ENCODE peak calls at places on chromosomes 3 and 15, in nine cellular contexts. One of them, this sample, is unnamed.

GRCh38 chr3:56800373-56801150 is 1.2 kb downstream of the ARHGEF3 start:
- DNase-seq in A549: no peak
- DNase-seq in transverse colon: peak; percentile 45
- DNase-seq in IMR-90: no peak
- DNase-seq in heart left ventricle: no peak
- DNase-seq in adrenal gland: peak; percentile 66
- DNase-seq in testis: no peak
- DNase-seq in esophagus muscularis mucosa: no peak
- DNase-seq in breast epithelium: no peak
- DNase-seq in this sample: no peak

GRCh38 chr3:79461129-79461792 is 306.5 kb downstream of the ROBO1 start:
- DNase-seq in A549: no peak
- DNase-seq in esophagus muscularis mucosa: no peak
- DNase-seq in adrenal gland: no peak
- DNase-seq in IMR-90: no peak
- DNase-seq in breast epithelium: no peak
- DNase-seq in transverse colon: no peak
- DNase-seq in heart left ventricle: no peak
- DNase-seq in testis: no peak
- DNase-seq in this sample: no peak

GRCh38 chr3:180619723-180620122 is 17.8 kb downstream of the TTC14 start:
- DNase-seq in A549: no peak
- DNase-seq in heart left ventricle: no peak
- DNase-seq in adrenal gland: no peak
- DNase-seq in transverse colon: no peak
- DNase-seq in testis: no peak
- DNase-seq in IMR-90: no peak
- DNase-seq in breast epithelium: no peak
- DNase-seq in esophagus muscularis mucosa: no peak
- DNase-seq in this sample: no peak

GRCh38 chr15:67181221-67181639 is 73.2 kb downstream of the AAGAB start:
- DNase-seq in A549: no peak
- DNase-seq in heart left ventricle: no peak
- DNase-seq in IMR-90: no peak
- DNase-seq in breast epithelium: peak; percentile 10
- DNase-seq in transverse colon: no peak
- DNase-seq in adrenal gland: no peak
- DNase-seq in esophagus muscularis mucosa: no peak
- DNase-seq in testis: peak; percentile 10
- DNase-seq in this sample: no peak

GRCh38 chr15:52746162-52746721 is 43.9 kb downstream of the ONECUT1 start:
- DNase-seq in testis: no peak
- DNase-seq in heart left ventricle: no peak
- DNase-seq in breast epithelium: no peak
- DNase-seq in esophagus muscularis mucosa: peak; percentile 68
- DNase-seq in adrenal gland: no peak
- DNase-seq in A549: no peak
- DNase-seq in transverse colon: no peak
- DNase-seq in IMR-90: no peak
- DNase-seq in this sample: no peak

GRCh38 chr3:186461141-186461540 is 83.0 kb downstream of the CRYGS start:
- DNase-seq in testis: no peak
- DNase-seq in breast epithelium: no peak
- DNase-seq in transverse colon: no peak
- DNase-seq in esophagus muscularis mucosa: no peak
- DNase-seq in IMR-90: peak; percentile 82
- DNase-seq in heart left ventricle: no peak
- DNase-seq in adrenal gland: no peak
- DNase-seq in A549: peak; percentile 65
- DNase-seq in this sample: peak; percentile 80

GRCh38 chr3:173660645-173661299 is 263.2 kb downstream of the NLGN1 start:
- DNase-seq in testis: no peak
- DNase-seq in IMR-90: peak; percentile 45
- DNase-seq in esophagus muscularis mucosa: no peak
- DNase-seq in heart left ventricle: no peak
- DNase-seq in adrenal gland: no peak
- DNase-seq in breast epithelium: no peak
- DNase-seq in transverse colon: no peak
- DNase-seq in A549: no peak
- DNase-seq in this sample: no peak

GRCh38 chr3:36756272-36756671 is 8.1 kb downstream of the DCLK3 start:
- DNase-seq in heart left ventricle: no peak
- DNase-seq in adrenal gland: no peak
- DNase-seq in testis: no peak
- DNase-seq in transverse colon: no peak
- DNase-seq in breast epithelium: no peak
- DNase-seq in IMR-90: no peak
- DNase-seq in esophagus muscularis mucosa: no peak
- DNase-seq in A549: no peak
- DNase-seq in this sample: no peak

GRCh38 chr3:52524752-52525661 is 8.7 kb downstream of the NT5DC2 start:
- DNase-seq in heart left ventricle: peak; percentile 76
- DNase-seq in A549: no peak
- DNase-seq in adrenal gland: no peak
- DNase-seq in IMR-90: no peak
- DNase-seq in testis: no peak
- DNase-seq in transverse colon: no peak
- DNase-seq in esophagus muscularis mucosa: no peak
- DNase-seq in breast epithelium: peak; percentile 60
- DNase-seq in this sample: no peak

GRCh38 chr3:52525666-52526065 is 8.0 kb downstream of the NT5DC2 start:
- DNase-seq in heart left ventricle: no peak
- DNase-seq in esophagus muscularis mucosa: no peak
- DNase-seq in adrenal gland: no peak
- DNase-seq in testis: no peak
- DNase-seq in A549: no peak
- DNase-seq in transverse colon: no peak
- DNase-seq in IMR-90: no peak
- DNase-seq in breast epithelium: no peak
- DNase-seq in this sample: no peak

GRCh38 chr3:52527039-52527731 is 6.5 kb downstream of the NT5DC2 start:
- DNase-seq in transverse colon: peak; percentile 7
- DNase-seq in testis: no peak
- DNase-seq in IMR-90: no peak
- DNase-seq in esophagus muscularis mucosa: no peak
- DNase-seq in adrenal gland: peak; percentile 79
- DNase-seq in heart left ventricle: peak; percentile 25
- DNase-seq in breast epithelium: no peak
- DNase-seq in A549: no peak
- DNase-seq in this sample: no peak

GRCh38 chr3:52527732-52528595 is 5.7 kb downstream of the NT5DC2 start:
- DNase-seq in transverse colon: peak; percentile 6
- DNase-seq in A549: no peak
- DNase-seq in esophagus muscularis mucosa: no peak
- DNase-seq in testis: no peak
- DNase-seq in adrenal gland: no peak
- DNase-seq in breast epithelium: no peak
- DNase-seq in IMR-90: no peak
- DNase-seq in heart left ventricle: peak; percentile 27
- DNase-seq in this sample: no peak

GRCh38 chr3:52526151-52526561 is 7.5 kb downstream of the NT5DC2 start:
- DNase-seq in esophagus muscularis mucosa: no peak
- DNase-seq in transverse colon: no peak
- DNase-seq in A549: no peak
- DNase-seq in IMR-90: no peak
- DNase-seq in breast epithelium: no peak
- DNase-seq in heart left ventricle: peak; percentile 30
- DNase-seq in adrenal gland: no peak
- DNase-seq in testis: no peak
- DNase-seq in this sample: no peak
- TF ChIP-seq POLR2A in esophagus muscularis mucosa: no peak
- TF ChIP-seq POLR2A in transverse colon: no peak
- TF ChIP-seq POLR2A in A549: no peak
- TF ChIP-seq POLR2A in IMR-90: no peak
- TF ChIP-seq POLR2A in breast epithelium: no peak
- TF ChIP-seq POLR2A in heart left ventricle: no peak
- TF ChIP-seq POLR2A in adrenal gland: no peak
- TF ChIP-seq POLR2A in testis: no peak
- TF ChIP-seq POLR2A in this sample: no peak

GRCh38 chr15:57327985-57328471 is 48.3 kb upstream of the CGNL1 start:
- DNase-seq in breast epithelium: no peak
- DNase-seq in adrenal gland: no peak
- DNase-seq in transverse colon: no peak
- DNase-seq in testis: no peak
- DNase-seq in esophagus muscularis mucosa: no peak
- DNase-seq in heart left ventricle: no peak
- DNase-seq in A549: no peak
- DNase-seq in IMR-90: peak; percentile 99
- DNase-seq in this sample: peak; percentile 51

GRCh38 chr15:57332326-57332725 is 44.0 kb upstream of the CGNL1 start:
- DNase-seq in A549: no peak
- DNase-seq in breast epithelium: no peak
- DNase-seq in heart left ventricle: no peak
- DNase-seq in esophagus muscularis mucosa: no peak
- DNase-seq in adrenal gland: no peak
- DNase-seq in transverse colon: no peak
- DNase-seq in testis: no peak
- DNase-seq in IMR-90: no peak
- DNase-seq in this sample: no peak

GRCh38 chr15:57329582-57330367 is 46.5 kb upstream of the CGNL1 start:
- DNase-seq in testis: no peak
- DNase-seq in heart left ventricle: no peak
- DNase-seq in esophagus muscularis mucosa: no peak
- DNase-seq in IMR-90: no peak
- DNase-seq in breast epithelium: no peak
- DNase-seq in A549: no peak
- DNase-seq in adrenal gland: no peak
- DNase-seq in transverse colon: no peak
- DNase-seq in this sample: no peak

GRCh38 chr15:57328479-57329250 is 47.6 kb upstream of the CGNL1 start:
- DNase-seq in A549: no peak
- DNase-seq in adrenal gland: no peak
- DNase-seq in transverse colon: no peak
- DNase-seq in esophagus muscularis mucosa: no peak
- DNase-seq in heart left ventricle: no peak
- DNase-seq in testis: no peak
- DNase-seq in IMR-90: no peak
- DNase-seq in breast epithelium: no peak
- DNase-seq in this sample: no peak

DNA sequence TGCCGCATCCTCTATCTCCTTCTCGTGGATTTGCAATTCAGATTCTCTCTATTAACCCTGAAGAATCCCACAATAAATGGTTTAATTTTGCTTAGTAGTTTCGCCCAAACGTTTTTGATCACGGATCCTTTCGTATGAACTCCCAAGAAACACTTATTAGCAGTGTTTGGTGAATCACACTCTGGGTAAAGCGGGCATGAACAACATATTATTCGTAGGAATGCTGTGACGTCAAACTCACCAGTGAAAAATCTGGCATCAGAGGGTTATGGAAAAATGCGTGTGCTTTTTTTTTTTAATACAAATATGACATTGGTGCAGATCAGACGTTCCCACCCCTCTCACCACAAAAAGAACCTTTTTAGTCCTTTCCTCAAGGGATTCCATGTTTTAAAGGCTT is 45.7 kb upstream of the CGNL1 start:
- DNase-seq in heart left ventricle: no peak
- DNase-seq in IMR-90: peak; percentile 58
- DNase-seq in testis: no peak
- DNase-seq in transverse colon: no peak
- DNase-seq in adrenal gland: no peak
- DNase-seq in esophagus muscularis mucosa: no peak
- DNase-seq in A549: no peak
- DNase-seq in breast epithelium: no peak
- DNase-seq in this sample: no peak
- TF ChIP-seq POLR2A in heart left ventricle: no peak
- TF ChIP-seq POLR2A in IMR-90: no peak
- TF ChIP-seq POLR2A in testis: no peak
- TF ChIP-seq POLR2A in transverse colon: no peak
- TF ChIP-seq POLR2A in adrenal gland: no peak
- TF ChIP-seq POLR2A in esophagus muscularis mucosa: no peak
- TF ChIP-seq POLR2A in A549: no peak
- TF ChIP-seq POLR2A in breast epithelium: no peak
- TF ChIP-seq POLR2A in this sample: no peak

GRCh38 chr3:171811059-171811912 is 1.0 kb upstream of the PLD1 start:
- DNase-seq in adrenal gland: no peak
- DNase-seq in esophagus muscularis mucosa: no peak
- DNase-seq in heart left ventricle: no peak
- DNase-seq in breast epithelium: no peak
- DNase-seq in IMR-90: peak; percentile 99
- DNase-seq in A549: peak; percentile 75
- DNase-seq in transverse colon: no peak
- DNase-seq in testis: no peak
- DNase-seq in this sample: no peak

GRCh38 chr3:171810278-171811058 is at the start of gene PLD1:
- DNase-seq in A549: peak; percentile 79
- DNase-seq in IMR-90: peak; percentile 79
- DNase-seq in testis: no peak
- DNase-seq in breast epithelium: peak; percentile 71
- DNase-seq in transverse colon: peak; percentile 89
- DNase-seq in heart left ventricle: peak; percentile 89
- DNase-seq in esophagus muscularis mucosa: peak; percentile 96
- DNase-seq in adrenal gland: peak; percentile 89
- DNase-seq in this sample: peak; percentile 67

GRCh38 chr3:171807806-171808205 is 2.5 kb downstream of the PLD1 start:
- DNase-seq in esophagus muscularis mucosa: no peak
- DNase-seq in adrenal gland: no peak
- DNase-seq in testis: no peak
- DNase-seq in A549: no peak
- DNase-seq in heart left ventricle: no peak
- DNase-seq in breast epithelium: no peak
- DNase-seq in transverse colon: no peak
- DNase-seq in IMR-90: no peak
- DNase-seq in this sample: no peak

GRCh38 chr3:171811913-171812321 is 1.6 kb upstream of the PLD1 start:
- DNase-seq in heart left ventricle: no peak
- DNase-seq in esophagus muscularis mucosa: no peak
- DNase-seq in transverse colon: no peak
- DNase-seq in breast epithelium: no peak
- DNase-seq in IMR-90: peak; percentile 74
- DNase-seq in adrenal gland: no peak
- DNase-seq in A549: no peak
- DNase-seq in testis: no peak
- DNase-seq in this sample: no peak

DNA sequence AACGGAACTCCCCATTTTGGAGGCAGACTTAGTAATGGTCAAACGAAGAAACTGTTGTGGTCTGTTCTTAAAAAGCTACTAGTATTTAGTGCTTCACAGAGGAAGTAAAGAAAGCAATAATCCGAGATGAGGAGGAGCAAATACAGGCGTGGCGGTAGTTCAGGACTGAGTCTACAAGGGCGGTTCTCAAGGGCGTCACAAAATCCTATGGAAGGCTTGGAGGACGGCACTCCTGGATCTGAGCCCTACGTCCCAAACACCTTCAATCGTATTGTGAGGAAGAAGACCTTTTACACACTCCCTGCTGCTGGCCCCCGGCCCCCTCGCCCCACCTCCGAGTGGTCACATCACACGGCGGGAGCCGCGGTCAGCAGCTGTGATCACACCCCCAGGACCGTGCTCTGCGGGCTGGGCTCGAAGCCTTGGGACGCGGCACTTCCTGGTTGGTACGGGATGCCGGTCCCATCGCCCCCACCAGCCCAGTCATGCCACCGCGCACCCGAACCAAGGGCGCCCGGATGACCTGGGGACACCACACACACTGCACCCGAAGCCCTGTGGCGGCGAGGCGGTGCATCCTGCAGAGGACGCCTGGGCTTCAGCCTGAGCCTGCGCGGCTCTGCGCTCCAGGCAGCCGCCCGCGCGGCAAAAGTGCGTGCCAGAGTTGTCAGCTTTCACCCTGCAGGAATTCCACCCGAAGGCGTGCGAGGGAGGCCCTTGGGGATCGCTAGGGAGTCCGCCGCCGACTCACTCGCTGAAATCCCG is 588 bp downstream of the PLD1 start:
- DNase-seq in A549: peak; percentile 67
- DNase-seq in esophagus muscularis mucosa: peak; percentile 94
- DNase-seq in breast epithelium: peak; percentile 55
- DNase-seq in IMR-90: peak; percentile 95
- DNase-seq in testis: peak; percentile 78
- DNase-seq in adrenal gland: no peak
- DNase-seq in heart left ventricle: peak; percentile 92
- DNase-seq in transverse colon: peak; percentile 76
- DNase-seq in this sample: peak; percentile 56
- TF ChIP-seq POLR2A in A549: peak; percentile 25
- TF ChIP-seq POLR2A in esophagus muscularis mucosa: no peak
- TF ChIP-seq POLR2A in breast epithelium: no peak
- TF ChIP-seq POLR2A in IMR-90: no peak
- TF ChIP-seq POLR2A in testis: no peak
- TF ChIP-seq POLR2A in adrenal gland: no peak
- TF ChIP-seq POLR2A in heart left ventricle: no peak
- TF ChIP-seq POLR2A in transverse colon: peak; percentile 78
- TF ChIP-seq POLR2A in this sample: no peak

GRCh38 chr3:33717866-33718594 is at the start of gene CLASP2:
- DNase-seq in adrenal gland: peak; percentile 92
- DNase-seq in esophagus muscularis mucosa: peak; percentile 96
- DNase-seq in heart left ventricle: peak; percentile 93
- DNase-seq in testis: peak; percentile 93
- DNase-seq in A549: peak; percentile 89
- DNase-seq in transverse colon: peak; percentile 91
- DNase-seq in breast epithelium: peak; percentile 72
- DNase-seq in IMR-90: peak; percentile 86
- DNase-seq in this sample: peak; percentile 80
- TF ChIP-seq POLR2A in adrenal gland: peak; percentile 83
- TF ChIP-seq POLR2A in esophagus muscularis mucosa: no peak
- TF ChIP-seq POLR2A in heart left ventricle: no peak
- TF ChIP-seq POLR2A in testis: peak; percentile 73
- TF ChIP-seq POLR2A in A549: peak; percentile 84
- TF ChIP-seq POLR2A in transverse colon: peak; percentile 74
- TF ChIP-seq POLR2A in breast epithelium: no peak
- TF ChIP-seq POLR2A in IMR-90: peak; percentile 69
- TF ChIP-seq POLR2A in this sample: peak; percentile 86